ENCODE peak calls at places on chromosomes 11 and 22, in seven cellular contexts. One of them, this sample, is unnamed.

GRCh38 chr11:3866206-3866605 is 10.7 kb downstream of the STIM1 start:
- DNase-seq in AG09309: no peak
- DNase-seq in lower leg skin: no peak
- DNase-seq in OCI-LY7: peak
- DNase-seq in astrocyte: no peak
- DNase-seq in HFF-Myc: no peak
- DNase-seq in cardiac fibroblast: no peak
- DNase-seq in this sample: no peak

GRCh38 chr11:66969584-66970205 is 5.4 kb upstream of the C11orf86 start:
- DNase-seq in AG09309: peak
- DNase-seq in lower leg skin: no peak
- DNase-seq in OCI-LY7: no peak
- DNase-seq in astrocyte: peak
- DNase-seq in HFF-Myc: peak
- DNase-seq in cardiac fibroblast: peak
- DNase-seq in this sample: no peak

GRCh38 chr11:44256673-44257291 is 53.2 kb downstream of the ALX4 start:
- DNase-seq in AG09309: no peak
- DNase-seq in lower leg skin: peak
- DNase-seq in OCI-LY7: no peak
- DNase-seq in astrocyte: no peak
- DNase-seq in HFF-Myc: no peak
- DNase-seq in cardiac fibroblast: no peak
- DNase-seq in this sample: no peak

GRCh38 chr11:44192701-44193100 is 97.2 kb downstream of the EXT2 start:
- DNase-seq in AG09309: no peak
- DNase-seq in lower leg skin: no peak
- DNase-seq in OCI-LY7: no peak
- DNase-seq in astrocyte: no peak
- DNase-seq in HFF-Myc: no peak
- DNase-seq in cardiac fibroblast: no peak
- DNase-seq in this sample: no peak

GRCh38 chr11:69411257-69411924 is 70.1 kb upstream of the LINC01488 start:
- DNase-seq in AG09309: peak
- DNase-seq in lower leg skin: no peak
- DNase-seq in OCI-LY7: no peak
- DNase-seq in astrocyte: no peak
- DNase-seq in HFF-Myc: no peak
- DNase-seq in cardiac fibroblast: no peak
- DNase-seq in this sample: no peak

GRCh38 chr22:23763579-23764331 is 965 bp downstream of the C22orf15 start:
- DNase-seq in AG09309: no peak
- DNase-seq in lower leg skin: no peak
- DNase-seq in OCI-LY7: peak
- DNase-seq in astrocyte: no peak
- DNase-seq in HFF-Myc: no peak
- DNase-seq in cardiac fibroblast: no peak
- DNase-seq in this sample: no peak

GRCh38 chr11:44596541-44597276 is 31.2 kb downstream of the CD82 start:
- DNase-seq in AG09309: no peak
- DNase-seq in lower leg skin: no peak
- DNase-seq in OCI-LY7: peak
- DNase-seq in astrocyte: peak
- DNase-seq in HFF-Myc: no peak
- DNase-seq in cardiac fibroblast: no peak
- DNase-seq in this sample: no peak

GRCh38 chr22:44667829-44668189 is 34.2 kb upstream of the PRR5 start:
- DNase-seq in AG09309: no peak
- DNase-seq in lower leg skin: no peak
- DNase-seq in OCI-LY7: no peak
- DNase-seq in astrocyte: no peak
- DNase-seq in HFF-Myc: no peak
- DNase-seq in cardiac fibroblast: no peak
- DNase-seq in this sample: no peak

GRCh38 chr11:76637491-76638266 is 32.9 kb downstream of the LRRC32 start:
- DNase-seq in AG09309: no peak
- DNase-seq in lower leg skin: peak
- DNase-seq in OCI-LY7: peak
- DNase-seq in astrocyte: no peak
- DNase-seq in HFF-Myc: no peak
- DNase-seq in cardiac fibroblast: no peak
- DNase-seq in this sample: no peak

GRCh38 chr11:128207861-128208321 is 379.5 kb downstream of the ETS1 start:
- DNase-seq in AG09309: peak
- DNase-seq in lower leg skin: no peak
- DNase-seq in OCI-LY7: no peak
- DNase-seq in astrocyte: peak
- DNase-seq in HFF-Myc: no peak
- DNase-seq in cardiac fibroblast: peak
- DNase-seq in this sample: no peak

GRCh38 chr11:131503017-131503416 is 132.6 kb downstream of the NTM start:
- DNase-seq in AG09309: no peak
- DNase-seq in lower leg skin: no peak
- DNase-seq in OCI-LY7: no peak
- DNase-seq in astrocyte: no peak
- DNase-seq in HFF-Myc: no peak
- DNase-seq in cardiac fibroblast: no peak
- DNase-seq in this sample: no peak

GRCh38 chr22:37253164-37253660 is 9.1 kb upstream of the RAC2 start:
- DNase-seq in AG09309: no peak
- DNase-seq in lower leg skin: no peak
- DNase-seq in OCI-LY7: no peak
- DNase-seq in astrocyte: no peak
- DNase-seq in HFF-Myc: no peak
- DNase-seq in cardiac fibroblast: no peak
- DNase-seq in this sample: no peak

GRCh38 chr11:70079691-70080090 is 1.6 kb downstream of the ANO1 start:
- DNase-seq in AG09309: no peak
- DNase-seq in lower leg skin: no peak
- DNase-seq in OCI-LY7: no peak
- DNase-seq in astrocyte: no peak
- DNase-seq in HFF-Myc: no peak
- DNase-seq in cardiac fibroblast: no peak
- DNase-seq in this sample: no peak

GRCh38 chr11:59263225-59263894 is 50.6 kb upstream of the MPEG1 start:
- DNase-seq in AG09309: no peak
- DNase-seq in lower leg skin: no peak
- DNase-seq in OCI-LY7: peak
- DNase-seq in astrocyte: no peak
- DNase-seq in HFF-Myc: no peak
- DNase-seq in cardiac fibroblast: no peak
- DNase-seq in this sample: no peak

GRCh38 chr11:9096427-9096826 is 5.0 kb upstream of the SCUBE2 start:
- DNase-seq in AG09309: no peak
- DNase-seq in lower leg skin: no peak
- DNase-seq in OCI-LY7: no peak
- DNase-seq in astrocyte: no peak
- DNase-seq in HFF-Myc: no peak
- DNase-seq in cardiac fibroblast: no peak
- DNase-seq in this sample: no peak

GRCh38 chr11:134724779-134725140 is 312.7 kb upstream of the B3GAT1 start:
- DNase-seq in AG09309: no peak
- DNase-seq in lower leg skin: peak
- DNase-seq in OCI-LY7: no peak
- DNase-seq in astrocyte: no peak
- DNase-seq in HFF-Myc: no peak
- DNase-seq in cardiac fibroblast: no peak
- DNase-seq in this sample: no peak

GRCh38 chr11:59069082-59069481 is 17.0 kb upstream of the GLYATL1B start:
- DNase-seq in AG09309: no peak
- DNase-seq in lower leg skin: no peak
- DNase-seq in OCI-LY7: no peak
- DNase-seq in astrocyte: no peak
- DNase-seq in HFF-Myc: no peak
- DNase-seq in cardiac fibroblast: peak
- DNase-seq in this sample: no peak

GRCh38 chr22:28172948-28173360 is 253.9 kb upstream of the PITPNB start:
- DNase-seq in AG09309: no peak
- DNase-seq in lower leg skin: no peak
- DNase-seq in OCI-LY7: no peak
- DNase-seq in astrocyte: no peak
- DNase-seq in HFF-Myc: no peak
- DNase-seq in cardiac fibroblast: no peak
- DNase-seq in this sample: no peak

GRCh38 chr11:11979487-11980117 is 28.8 kb downstream of the DKK3 start:
- DNase-seq in AG09309: no peak
- DNase-seq in lower leg skin: peak
- DNase-seq in OCI-LY7: no peak
- DNase-seq in astrocyte: peak
- DNase-seq in HFF-Myc: no peak
- DNase-seq in cardiac fibroblast: peak
- DNase-seq in this sample: no peak

GRCh38 chr11:60315866-60316265 is 11.2 kb upstream of the MS4A6E start:
- DNase-seq in AG09309: no peak
- DNase-seq in lower leg skin: no peak
- DNase-seq in OCI-LY7: no peak
- DNase-seq in astrocyte: no peak
- DNase-seq in HFF-Myc: no peak
- DNase-seq in cardiac fibroblast: peak
- DNase-seq in this sample: no peak

GRCh38 chr22:41780714-41781507 is 19.6 kb upstream of the CCDC134 start:
- DNase-seq in AG09309: no peak
- DNase-seq in lower leg skin: peak
- DNase-seq in OCI-LY7: peak
- DNase-seq in astrocyte: peak
- DNase-seq in HFF-Myc: no peak
- DNase-seq in cardiac fibroblast: peak
- DNase-seq in this sample: no peak

GRCh38 chr22:41781508-41781906 is 19.0 kb upstream of the CCDC134 start:
- DNase-seq in AG09309: no peak
- DNase-seq in lower leg skin: no peak
- DNase-seq in OCI-LY7: no peak
- DNase-seq in astrocyte: no peak
- DNase-seq in HFF-Myc: no peak
- DNase-seq in cardiac fibroblast: no peak
- DNase-seq in this sample: no peak

GRCh38 chr22:41779889-41780505 is 20.5 kb upstream of the CCDC134 start:
- DNase-seq in AG09309: no peak
- DNase-seq in lower leg skin: no peak
- DNase-seq in OCI-LY7: no peak
- DNase-seq in astrocyte: no peak
- DNase-seq in HFF-Myc: no peak
- DNase-seq in cardiac fibroblast: no peak
- DNase-seq in this sample: no peak

GRCh38 chr22:41782316-41782715 is 18.2 kb upstream of the CCDC134 start:
- DNase-seq in AG09309: no peak
- DNase-seq in lower leg skin: no peak
- DNase-seq in OCI-LY7: no peak
- DNase-seq in astrocyte: no peak
- DNase-seq in HFF-Myc: no peak
- DNase-seq in cardiac fibroblast: no peak
- DNase-seq in this sample: no peak

DNA sequence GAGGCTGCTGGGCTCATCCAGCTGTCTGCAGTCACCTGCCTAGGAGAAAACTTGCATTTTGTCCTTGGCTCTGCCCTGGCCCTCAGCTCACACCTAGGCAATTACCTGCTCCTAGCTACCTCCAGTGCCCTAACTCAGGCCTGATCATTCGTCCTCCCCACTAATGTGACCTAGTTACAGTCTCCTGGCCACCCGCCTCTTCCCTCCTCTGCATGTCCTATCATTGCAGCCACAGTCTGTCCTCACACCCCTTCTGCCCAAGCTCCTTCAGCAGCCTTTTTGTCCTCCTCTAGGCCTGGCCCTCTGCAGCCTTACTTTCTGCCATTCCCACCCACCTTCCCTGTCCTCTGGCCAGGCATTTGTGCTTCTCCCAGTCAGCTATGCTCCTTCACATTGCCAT is 17.7 kb upstream of the CCDC134 start:
- DNase-seq in AG09309: no peak
- DNase-seq in lower leg skin: no peak
- DNase-seq in OCI-LY7: no peak
- DNase-seq in astrocyte: no peak
- DNase-seq in HFF-Myc: no peak
- DNase-seq in cardiac fibroblast: no peak
- DNase-seq in this sample: no peak
- TF ChIP-seq CTCF in AG09309: no peak
- TF ChIP-seq CTCF in lower leg skin: no peak
- TF ChIP-seq CTCF in OCI-LY7: no peak
- TF ChIP-seq CTCF in astrocyte: no peak
- TF ChIP-seq CTCF in HFF-Myc: no peak
- TF ChIP-seq CTCF in cardiac fibroblast: no peak
- TF ChIP-seq CTCF in this sample: no peak

GRCh38 chr11:61404641-61405040 is 12.3 kb downstream of the TMEM216 start:
- DNase-seq in AG09309: no peak
- DNase-seq in lower leg skin: no peak
- DNase-seq in OCI-LY7: no peak
- DNase-seq in astrocyte: peak
- DNase-seq in HFF-Myc: no peak
- DNase-seq in cardiac fibroblast: no peak
- DNase-seq in this sample: no peak

GRCh38 chr11:61406067-61406466 is 13.7 kb downstream of the TMEM216 start:
- DNase-seq in AG09309: no peak
- DNase-seq in lower leg skin: no peak
- DNase-seq in OCI-LY7: no peak
- DNase-seq in astrocyte: no peak
- DNase-seq in HFF-Myc: no peak
- DNase-seq in cardiac fibroblast: no peak
- DNase-seq in this sample: no peak

GRCh38 chr11:61406991-61407728 is 14.8 kb downstream of the TMEM216 start:
- DNase-seq in AG09309: no peak
- DNase-seq in lower leg skin: no peak
- DNase-seq in OCI-LY7: no peak
- DNase-seq in astrocyte: no peak
- DNase-seq in HFF-Myc: no peak
- DNase-seq in cardiac fibroblast: no peak
- DNase-seq in this sample: no peak

DNA sequence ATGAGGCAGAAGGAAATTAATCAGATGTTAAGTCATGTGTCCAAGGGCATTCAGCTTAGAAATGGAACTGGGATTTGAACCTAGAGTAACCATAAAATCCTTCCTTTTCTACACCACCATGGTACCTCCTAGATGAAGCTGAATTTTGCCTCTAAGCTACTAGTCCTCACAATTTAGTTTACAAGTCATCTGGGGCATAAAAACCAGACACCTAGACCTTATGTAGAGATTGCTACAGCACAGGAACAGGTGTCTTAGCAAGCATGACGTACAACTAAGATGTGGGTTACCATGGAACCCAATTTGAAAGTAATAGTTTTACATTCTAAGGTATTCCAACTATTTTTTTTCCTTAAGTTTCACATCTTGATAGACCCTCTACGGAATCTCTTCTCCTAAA is 9.2 kb downstream of the TMEM216 start:
- DNase-seq in AG09309: no peak
- DNase-seq in lower leg skin: no peak
- DNase-seq in OCI-LY7: no peak
- DNase-seq in astrocyte: no peak
- DNase-seq in HFF-Myc: no peak
- DNase-seq in cardiac fibroblast: no peak
- DNase-seq in this sample: no peak
- TF ChIP-seq CTCF in AG09309: no peak
- TF ChIP-seq CTCF in lower leg skin: no peak
- TF ChIP-seq CTCF in OCI-LY7: no peak
- TF ChIP-seq CTCF in astrocyte: no peak
- TF ChIP-seq CTCF in HFF-Myc: no peak
- TF ChIP-seq CTCF in cardiac fibroblast: no peak
- TF ChIP-seq CTCF in this sample: no peak

GRCh38 chr11:130371004-130371590 is 56.4 kb upstream of the ZBTB44 start:
- DNase-seq in AG09309: no peak
- DNase-seq in lower leg skin: no peak
- DNase-seq in OCI-LY7: peak
- DNase-seq in astrocyte: no peak
- DNase-seq in HFF-Myc: no peak
- DNase-seq in cardiac fibroblast: no peak
- DNase-seq in this sample: no peak
- TF ChIP-seq CTCF in AG09309: no peak
- TF ChIP-seq CTCF in lower leg skin: no peak
- TF ChIP-seq CTCF in OCI-LY7: peak
- TF ChIP-seq CTCF in astrocyte: peak
- TF ChIP-seq CTCF in HFF-Myc: no peak
- TF ChIP-seq CTCF in cardiac fibroblast: no peak
- TF ChIP-seq CTCF in this sample: no peak

GRCh38 chr11:112277029-112277428 is 16.4 kb upstream of the PLET1 start:
- DNase-seq in AG09309: no peak
- DNase-seq in lower leg skin: no peak
- DNase-seq in OCI-LY7: no peak
- DNase-seq in astrocyte: no peak
- DNase-seq in HFF-Myc: no peak
- DNase-seq in cardiac fibroblast: no peak
- DNase-seq in this sample: no peak
- TF ChIP-seq CTCF in AG09309: no peak
- TF ChIP-seq CTCF in lower leg skin: no peak
- TF ChIP-seq CTCF in OCI-LY7: no peak
- TF ChIP-seq CTCF in astrocyte: no peak
- TF ChIP-seq CTCF in HFF-Myc: no peak
- TF ChIP-seq CTCF in cardiac fibroblast: no peak
- TF ChIP-seq CTCF in this sample: no peak